ENCODE peak calls at places on chromosomes 7 and 10, in five cellular contexts. P is H1, U is HepG2, X is K562, G is GM12878. B is an unnamed sample.

GRCh38 chr10:119209736-119210355 is 2.5 kb downstream of the GRK5 start:
- DNase-seq in G (no peak), X (no peak), U (no peak), P (no peak), B (no peak)

GRCh38 chr10:33238643-33239042 is 95.8 kb downstream of the NRP1 start:
- DNase-seq in G (no peak), X (no peak), U (no peak), P (no peak), B (no peak)

GRCh38 chr10:49598986-49599385 is 11.1 kb upstream of the SLC18A3 start:
- DNase-seq in U (no peak), X (no peak), G (no peak), P (no peak), B (no peak)

GRCh38 chr7:31065840-31066239 is 13.7 kb downstream of the ADCYAP1R1 start:
- DNase-seq in G (no peak), U (no peak), X (no peak), P (no peak), B (no peak)

GRCh38 chr7:33446551-33446950 is 317.2 kb downstream of the BBS9 start:
- DNase-seq in X (no peak), P (no peak), U (no peak), G (no peak), B (no peak)

GRCh38 chr10:121049923-121050322 is 198.8 kb downstream of the WDR11 start:
- DNase-seq in U (no peak), P (no peak), G (no peak), X (no peak), B (no peak)

GRCh38 chr10:124012066-124012465 is 81.3 kb downstream of the CHST15 start:
- DNase-seq in U (no peak), G (no peak), P (no peak), X (no peak), B (no peak)

GRCh38 chr10:120891367-120891766 is 40.2 kb downstream of the WDR11 start:
- DNase-seq in P (no peak), U (no peak), X (no peak), G (no peak), B (no peak)

GRCh38 chr10:58152698-58153263 is 114.9 kb downstream of the IPMK start:
- DNase-seq in X (peak), P (peak), G (no peak), U (peak), B (peak)

GRCh38 chr10:92410501-92410900 is 119.5 kb downstream of the MARCHF5 start:
- DNase-seq in X (no peak), U (no peak), G (no peak), P (no peak), B (no peak)

GRCh38 chr10:66365686-66366085 is 560.1 kb upstream of the LRRTM3 start:
- DNase-seq in X (no peak), G (no peak), P (no peak), U (no peak), B (no peak)

GRCh38 chr10:132847416-132847777 is 61.5 kb upstream of the NKX6-2 start:
- DNase-seq in U (no peak), G (no peak), P (no peak), X (no peak), B (peak)

GRCh38 chr10:44298713-44299112 is 86.2 kb downstream of the CXCL12 start:
- DNase-seq in P (no peak), U (no peak), G (no peak), X (no peak), B (no peak)

GRCh38 chr7:5426226-5426475 is 2.5 kb upstream of the TNRC18 start:
- DNase-seq in P (no peak), G (no peak), X (no peak), U (no peak), B (no peak)

GRCh38 chr10:49844775-49845561 is 82.8 kb upstream of the OGDHL start:
- DNase-seq in X (no peak), G (no peak), P (no peak), U (peak), B (no peak)

GRCh38 chr10:109105725-109106124 is 817.6 kb downstream of the XPNPEP1 start:
- DNase-seq in G (no peak), U (no peak), P (no peak), X (no peak), B (no peak)

GRCh38 chr10:27100800-27101347 is 580 bp upstream of the ANKRD26 start:
- DNase-seq in P (no peak), X (no peak), G (no peak), U (no peak), B (no peak)

GRCh38 chr7:51029586-51030230 is 247.0 kb upstream of the GRB10 start:
- DNase-seq in X (no peak), U (no peak), G (no peak), P (no peak), B (no peak)

GRCh38 chr10:22958338-22958737 is 30.5 kb downstream of the ARMC3 start:
- DNase-seq in X (no peak), G (no peak), P (no peak), U (no peak), B (no peak)

GRCh38 chr7:30330134-30331111 is 46.0 kb downstream of the ZNRF2 start:
- DNase-seq in X (no peak), U (no peak), G (peak), P (no peak), B (no peak)

GRCh38 chr10:96365571-96365970 is 6.8 kb upstream of the OPALIN start:
- DNase-seq in U (no peak), G (no peak), X (no peak), P (no peak), B (no peak)

GRCh38 chr10:79129361-79129997 is 60.7 kb downstream of the ZMIZ1 start:
- DNase-seq in G (no peak), P (peak), X (peak), U (peak), B (peak)

GRCh38 chr7:30166155-30166840 is 31.5 kb downstream of the MTURN start:
- DNase-seq in X (no peak), P (no peak), U (no peak), G (no peak), B (no peak)

GRCh38 chr7:8290645-8291308 is 28.8 kb upstream of the ICA1 start:
- DNase-seq in X (no peak), P (no peak), G (no peak), U (no peak), B (peak)

GRCh38 chr10:37263304-37263703 is 137.9 kb downstream of the ANKRD30A start:
- DNase-seq in X (no peak), U (peak), G (no peak), P (no peak), B (no peak)

GRCh38 chr10:56836659-56837058 is 475.6 kb upstream of the ZWINT start:
- DNase-seq in G (no peak), P (no peak), U (no peak), X (no peak), B (no peak)

GRCh38 chr7:78006063-78006755 is 207.6 kb downstream of the PHTF2 start:
- DNase-seq in X (no peak), P (no peak), G (no peak), U (no peak), B (no peak)

GRCh38 chr10:131177431-131178327 is 133.8 kb downstream of the TCERG1L start:
- DNase-seq in U (no peak), X (no peak), G (no peak), P (no peak), B (peak)

GRCh38 chr7:95527033-95527775 is 41.5 kb downstream of the ASB4 start:
- DNase-seq in X (peak), U (peak), G (no peak), P (no peak), B (peak)
- TF ChIP-seq GABPA in X (no peak), U (no peak), G (no peak), P (no peak), B (no peak)

GRCh38 chr7:108236681-108237415 is 106.7 kb upstream of the LAMB4 start:
- DNase-seq in X (peak), P (no peak), G (no peak), U (no peak), B (no peak)

GRCh38 chr7:108234981-108235450 is 104.9 kb upstream of the LAMB4 start:
- DNase-seq in G (no peak), P (no peak), X (no peak), U (no peak), B (no peak)

GRCh38 chr7:108239501-108240225 is 109.5 kb upstream of the LAMB4 start:
- DNase-seq in U (no peak), G (no peak), P (no peak), X (no peak), B (no peak)

GRCh38 chr7:108234281-108234680 is 104.1 kb upstream of the LAMB4 start:
- DNase-seq in U (no peak), G (no peak), X (no peak), P (no peak), B (no peak)

GRCh38 chr7:108235451-108236061 is 105.4 kb upstream of the LAMB4 start:
- DNase-seq in P (no peak), U (no peak), X (peak), G (no peak), B (no peak)
- H2AFZ ChIP-seq in P (peak), U (no peak), X (peak), G (peak), B (peak)

GRCh38 chr7:29019896-29020295 is 61.8 kb upstream of the TRIL start:
- DNase-seq in U (no peak), G (no peak), X (no peak), P (no peak), B (peak)
- TF ChIP-seq GABPA in U (no peak), G (no peak), X (no peak), P (no peak), B (no peak)

DNA sequence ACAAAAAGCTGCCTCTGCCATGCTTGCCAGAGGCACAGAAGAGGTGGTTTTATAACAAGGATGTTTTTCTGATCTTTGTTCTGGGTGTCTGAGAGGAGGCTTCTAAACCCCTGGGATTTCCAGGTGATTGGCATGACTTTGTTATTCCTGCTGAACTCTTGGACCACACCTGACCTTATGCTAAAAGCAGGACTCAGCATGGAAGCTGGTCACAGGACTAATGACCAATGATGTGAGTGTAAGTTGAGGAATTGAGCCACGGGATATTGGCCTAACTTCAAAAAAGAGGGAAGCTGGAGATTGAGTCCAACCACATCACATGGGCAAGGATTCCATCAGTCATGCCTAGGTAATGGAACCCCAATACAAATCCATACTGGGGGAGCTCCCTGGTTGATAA is 437.9 kb downstream of the POM121L12 start:
- DNase-seq in X (no peak), P (no peak), U (no peak), G (no peak), B (no peak)
- H2AFZ ChIP-seq in X (no peak), P (no peak), U (no peak), G (no peak), B (no peak)